ENCODE peak calls at places on chromosomes 5 and 9, in five cellular contexts. J, P, B, U and V are unnamed samples.

GRCh38 chr5:56507348-56507930 is 274.3 kb upstream of the ANKRD55 start:
- DNase-seq in U (no peak), J (no peak), B (no peak), P (no peak), V (no peak)

GRCh38 chr5:143453722-143454121 is 50.2 kb upstream of the NR3C1 start:
- DNase-seq in J (no peak), U (no peak), P (no peak), B (no peak), V (no peak)

GRCh38 chr9:138043061-138043410 is 165.5 kb downstream of the CACNA1B start:
- DNase-seq in P (peak), U (no peak), B (no peak), J (no peak), V (no peak)

GRCh38 chr9:111743275-111743674 is 51.5 kb downstream of the SHOC1 start:
- DNase-seq in P (no peak), B (peak), U (no peak), J (peak), V (peak)

GRCh38 chr5:95620870-95621838 is 1.3 kb downstream of the GPR150 start:
- DNase-seq in J (no peak), B (peak), U (peak), P (no peak), V (no peak)

GRCh38 chr9:130549093-130549735 is 30.2 kb upstream of the FUBP3 start:
- DNase-seq in P (no peak), U (no peak), J (peak), B (peak), V (no peak)

GRCh38 chr9:38376266-38376665 is 16.2 kb upstream of the ALDH1B1 start:
- DNase-seq in P (no peak), J (no peak), U (no peak), B (no peak), V (no peak)

GRCh38 chr9:113956901-113957777 is 81.0 kb downstream of the ZNF618 start:
- DNase-seq in J (no peak), P (no peak), B (no peak), U (no peak), V (peak)

GRCh38 chr5:139301766-139302499 is 8.4 kb downstream of the MATR3 start:
- DNase-seq in B (no peak), P (no peak), J (no peak), U (no peak), V (no peak)

GRCh38 chr5:76556511-76557221 is 66.5 kb downstream of the F2RL2 start:
- DNase-seq in P (no peak), U (no peak), J (no peak), B (peak), V (no peak)

GRCh38 chr5:148978370-148979103 is 84.3 kb downstream of the SH3TC2 start:
- DNase-seq in B (peak), U (no peak), P (no peak), J (peak), V (peak)

GRCh38 chr9:18905033-18905882 is 127.8 kb downstream of the SAXO1 start:
- DNase-seq in P (no peak), B (no peak), U (no peak), J (peak), V (no peak)

GRCh38 chr5:95087819-95088317 is 197.0 kb downstream of the MCTP1 start:
- DNase-seq in B (no peak), U (no peak), J (no peak), P (no peak), V (no peak)

GRCh38 chr9:83062653-83063527 is at the start of gene RASEF:
- DNase-seq in U (peak), J (peak), P (peak), B (peak), V (peak)

GRCh38 chr5:126631920-126632319 is 31.2 kb downstream of the PHAX start:
- DNase-seq in P (no peak), U (no peak), J (no peak), B (no peak), V (no peak)

GRCh38 chr5:138874241-138874640 is 894 bp downstream of the LRRTM2 start:
- DNase-seq in P (no peak), J (no peak), B (no peak), U (peak), V (no peak)

DNA sequence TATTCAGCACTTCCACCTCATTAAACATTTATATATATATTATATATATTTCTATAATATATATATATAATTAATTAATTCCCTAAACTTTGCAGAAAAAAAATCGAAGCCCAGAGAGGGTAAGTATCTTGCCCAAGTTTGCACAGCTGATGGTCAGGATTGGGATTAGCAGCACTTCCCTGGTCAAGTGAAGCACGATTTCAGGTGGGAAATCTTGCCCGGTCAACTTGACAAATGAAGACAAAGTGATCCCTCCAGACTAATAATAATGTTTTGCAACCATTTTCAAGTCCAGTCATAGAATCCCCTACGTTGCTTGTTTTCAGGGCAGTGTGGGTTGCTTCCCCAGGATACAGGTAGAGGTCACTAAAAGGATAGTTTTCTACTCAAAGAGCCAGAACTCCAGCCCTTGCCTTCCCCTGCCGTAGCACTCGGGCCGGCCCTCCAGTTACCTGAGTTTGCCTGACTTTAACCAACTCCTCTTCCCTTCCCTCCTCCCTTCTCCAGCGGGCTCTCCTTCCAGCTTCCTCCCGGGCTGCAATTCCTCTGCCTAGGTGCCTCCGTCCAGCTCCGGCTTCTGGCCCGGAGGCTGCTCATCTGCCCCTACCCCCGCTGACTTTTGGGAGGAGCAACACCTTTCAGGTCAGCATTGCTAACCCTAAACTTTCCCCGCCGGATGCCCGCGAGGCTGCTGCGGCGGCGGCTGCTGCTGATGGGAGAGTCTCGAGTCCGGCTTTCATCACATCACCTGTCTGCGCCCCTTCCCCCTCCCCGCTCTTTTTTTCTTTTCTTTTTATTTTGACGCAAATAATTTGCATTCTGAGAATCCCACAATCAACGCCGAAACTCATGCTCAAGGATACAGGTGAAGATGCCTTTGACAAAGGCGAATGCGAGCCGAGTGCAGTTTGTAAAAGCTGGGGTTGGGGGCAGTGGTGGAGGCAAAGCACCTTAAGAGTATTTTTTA is 928 bp downstream of the PRLR start:
- DNase-seq in U (no peak), J (peak), P (no peak), B (peak), V (no peak)
- H3K4me3 ChIP-seq in U (no peak), J (peak), P (peak), B (no peak), V (no peak)

GRCh38 chr9:91405343-91406077 is 18.1 kb downstream of the NFIL3 start:
- DNase-seq in U (no peak), J (no peak), B (no peak), P (no peak), V (no peak)
- TF ChIP-seq CTCF in U (no peak), J (no peak), B (no peak), P (no peak), V (no peak)

GRCh38 chr5:90855296-90855990 is 296.8 kb downstream of the ADGRV1 start:
- DNase-seq in J (no peak), P (no peak), U (no peak), B (peak), V (peak)

GRCh38 chr5:90849939-90850338 is 291.3 kb downstream of the ADGRV1 start:
- DNase-seq in U (no peak), B (no peak), J (no peak), P (no peak), V (no peak)

GRCh38 chr5:90853759-90854515 is 295.3 kb downstream of the ADGRV1 start:
- DNase-seq in J (no peak), P (no peak), U (no peak), B (no peak), V (no peak)
- H3K4me3 ChIP-seq in J (no peak), P (no peak), U (no peak), B (no peak), V (no peak)

GRCh38 chr9:80701061-80701460 is 988.3 kb downstream of the TLE1 start:
- DNase-seq in J (no peak), U (no peak), B (peak), P (no peak), V (peak)

GRCh38 chr9:80699551-80699998 is 989.8 kb downstream of the TLE1 start:
- DNase-seq in J (peak), P (no peak), B (peak), U (no peak), V (peak)

GRCh38 chr9:80692751-80693150 is 996.6 kb downstream of the TLE1 start:
- DNase-seq in J (no peak), U (no peak), P (no peak), B (no peak), V (no peak)

GRCh38 chr9:80698725-80699124 is 990.6 kb downstream of the TLE1 start:
- DNase-seq in U (no peak), B (no peak), P (no peak), J (peak), V (no peak)
- TF ChIP-seq CTCF in U (no peak), B (no peak), P (no peak), J (peak), V (no peak)

GRCh38 chr5:32353420-32353819 is 40.7 kb upstream of the MTMR12 start:
- DNase-seq in B (no peak), U (no peak), J (no peak), P (no peak), V (no peak)

GRCh38 chr5:32357678-32358077 is 44.9 kb upstream of the MTMR12 start:
- DNase-seq in U (no peak), P (no peak), B (no peak), J (no peak), V (no peak)

GRCh38 chr5:32346869-32347268 is 34.1 kb upstream of the MTMR12 start:
- DNase-seq in U (no peak), J (peak), B (no peak), P (no peak), V (no peak)

GRCh38 chr5:32355694-32356093 is 43.0 kb upstream of the MTMR12 start:
- DNase-seq in P (no peak), U (no peak), J (no peak), B (no peak), V (no peak)

GRCh38 chr5:32352685-32353084 is 39.9 kb upstream of the MTMR12 start:
- DNase-seq in P (no peak), J (no peak), U (no peak), B (no peak), V (no peak)
- H3K4me3 ChIP-seq in P (no peak), J (no peak), U (no peak), B (no peak), V (no peak)